ENCODE peak calls at places on chromosomes 4 and X, in four cellular contexts. Q is K562, N is GM12878, B is HL-60. F is an unnamed sample.

GRCh38 chrX:10158279-10158939 is 1.6 kb downstream of the CLCN4 start:
- DNase-seq in B (no peak), N (no peak), Q (no peak), F (no peak)

GRCh38 chr4:92050875-92051274 is 252.9 kb upstream of the GRID2 start:
- DNase-seq in B (no peak), Q (no peak), N (no peak), F (no peak)

GRCh38 chrX:69133561-69134542 is 31.4 kb downstream of the PJA1 start:
- DNase-seq in B (no peak), Q (peak), N (no peak), F (no peak)

GRCh38 chr4:48112017-48112667 is 21.9 kb downstream of the TXK start:
- DNase-seq in N (no peak), B (no peak), Q (no peak), F (no peak)

GRCh38 chrX:131728295-131729145 is 184.6 kb downstream of the OR13H1 start:
- DNase-seq in N (peak), Q (no peak), B (no peak), F (no peak)

GRCh38 chr4:24809376-24809775 is 14.0 kb downstream of the SOD3 start:
- DNase-seq in N (no peak), B (no peak), Q (peak), F (no peak)

GRCh38 chr4:123871351-123871750 is 474.8 kb downstream of the SPRY1 start:
- DNase-seq in N (no peak), B (no peak), Q (no peak), F (no peak)

GRCh38 chrX:39636481-39636880 is 461.3 kb downstream of the BCOR start:
- DNase-seq in B (no peak), Q (no peak), N (no peak), F (no peak)

GRCh38 chrX:103453655-103454054 is 65.6 kb downstream of the RAB40A start:
- DNase-seq in N (no peak), B (no peak), Q (no peak), F (no peak)

GRCh38 chr4:54924891-54925290 is 200.5 kb downstream of the KDR start:
- DNase-seq in Q (no peak), N (no peak), B (no peak), F (no peak)

GRCh38 chr4:44415251-44415650 is 33.4 kb downstream of the KCTD8 start:
- DNase-seq in Q (no peak), N (no peak), B (no peak), F (no peak)

GRCh38 chr4:99305638-99306380 is 15.0 kb upstream of the ADH1A start:
- DNase-seq in Q (no peak), N (no peak), B (no peak), F (no peak)

GRCh38 chr4:147157860-147158701 is 212.4 kb upstream of the TTC29 start:
- DNase-seq in N (no peak), Q (no peak), B (no peak), F (no peak)

GRCh38 chr4:151990201-151990600 is 229.4 kb upstream of the GATB start:
- DNase-seq in Q (no peak), B (no peak), N (no peak), F (no peak)

GRCh38 chrX:2334237-2334636 is 166.5 kb downstream of the DHRSX start:
- DNase-seq in B (no peak), Q (no peak), N (no peak), F (no peak)

GRCh38 chr4:157012781-157013180 is 41.2 kb upstream of the PDGFC start:
- DNase-seq in Q (no peak), N (no peak), B (no peak), F (no peak)

GRCh38 chrX:17242470-17242869 is 132.5 kb upstream of the NHS start:
- DNase-seq in N (no peak), B (no peak), Q (peak), F (no peak)

GRCh38 chrX:97096385-97096784 is 212.7 kb downstream of the RPA4 start:
- DNase-seq in B (no peak), N (no peak), Q (no peak), F (no peak)

GRCh38 chrX:70878925-70879324 is 29.6 kb downstream of the TEX11 start:
- DNase-seq in B (no peak), Q (no peak), N (peak), F (no peak)

GRCh38 chr4:107094332-107094731 is 58.2 kb upstream of the DKK2 start:
- DNase-seq in N (no peak), Q (no peak), B (no peak), F (no peak)

GRCh38 chr4:52638717-52639116 is 20.4 kb downstream of the USP46 start:
- DNase-seq in Q (no peak), B (peak), N (no peak), F (no peak)

GRCh38 chr4:2166253-2166652 is 75.7 kb downstream of the HAUS3 start:
- DNase-seq in Q (no peak), B (no peak), N (no peak), F (no peak)

GRCh38 chrX:55710701-55711100 is 6.8 kb upstream of the RRAGB start:
- DNase-seq in B (no peak), Q (no peak), N (no peak), F (no peak)

GRCh38 chrX:69161371-69161770 is 3.9 kb downstream of the PJA1 start:
- DNase-seq in Q (no peak), B (no peak), N (no peak), F (no peak)

GRCh38 chrX:21734175-21734574 is 23.7 kb downstream of the SMPX start:
- DNase-seq in B (no peak), N (no peak), Q (no peak), F (no peak)

GRCh38 chr4:173528378-173529321 is 1.4 kb downstream of the HAND2 start:
- DNase-seq in Q (no peak), B (no peak), N (no peak), F (no peak)

GRCh38 chr4:92106816-92107215 is 196.9 kb upstream of the GRID2 start:
- DNase-seq in N (no peak), B (no peak), Q (no peak), F (no peak)

GRCh38 chr4:87103691-87104187 is 116.7 kb downstream of the KLHL8 start:
- DNase-seq in B (no peak), Q (no peak), N (no peak), F (no peak)

GRCh38 chr4:138910914-138911336 is 104.7 kb upstream of the NOCT start:
- DNase-seq in Q (peak), N (no peak), B (no peak), F (no peak)

GRCh38 chr4:154314248-154314647 is 177.4 kb downstream of the DCHS2 start:
- DNase-seq in Q (no peak), N (no peak), B (no peak), F (no peak)

GRCh38 chrX:100409316-100410082 is 574 bp downstream of the PCDH19 start:
- DNase-seq in N (no peak), Q (no peak), B (no peak), F (no peak)

GRCh38 chrX:112147206-112147605 is 64.6 kb upstream of the TRPC5 start:
- DNase-seq in Q (peak), B (no peak), N (no peak), F (no peak)

GRCh38 chrX:634306-634958 is 3.8 kb downstream of the SHOX start:
- DNase-seq in Q (no peak), N (no peak), B (no peak), F (no peak)

GRCh38 chrX:632391-633042 is 1.9 kb downstream of the SHOX start:
- DNase-seq in N (no peak), B (no peak), Q (no peak), F (no peak)

GRCh38 chrX:630922-631496 is 418 bp downstream of the SHOX start:
- DNase-seq in Q (no peak), B (no peak), N (no peak), F (no peak)

GRCh38 chrX:633655-634305 is 3.2 kb downstream of the SHOX start:
- DNase-seq in B (no peak), Q (no peak), N (no peak), F (no peak)

GRCh38 chrX:633043-633654 is 2.6 kb downstream of the SHOX start:
- DNase-seq in Q (no peak), N (no peak), B (no peak), F (no peak)
- TF ChIP-seq SPI1 in Q (no peak), N (no peak), B (no peak), F (no peak)

GRCh38 chr4:42464550-42465124 is 67.3 kb downstream of the SHISA3 start:
- DNase-seq in B (no peak), N (no peak), Q (no peak), F (no peak)

GRCh38 chr4:42454755-42455154 is 57.5 kb downstream of the SHISA3 start:
- DNase-seq in B (no peak), Q (no peak), N (no peak), F (no peak)

GRCh38 chr4:42458686-42459085 is 61.4 kb downstream of the SHISA3 start:
- DNase-seq in B (no peak), Q (no peak), N (no peak), F (no peak)

DNA sequence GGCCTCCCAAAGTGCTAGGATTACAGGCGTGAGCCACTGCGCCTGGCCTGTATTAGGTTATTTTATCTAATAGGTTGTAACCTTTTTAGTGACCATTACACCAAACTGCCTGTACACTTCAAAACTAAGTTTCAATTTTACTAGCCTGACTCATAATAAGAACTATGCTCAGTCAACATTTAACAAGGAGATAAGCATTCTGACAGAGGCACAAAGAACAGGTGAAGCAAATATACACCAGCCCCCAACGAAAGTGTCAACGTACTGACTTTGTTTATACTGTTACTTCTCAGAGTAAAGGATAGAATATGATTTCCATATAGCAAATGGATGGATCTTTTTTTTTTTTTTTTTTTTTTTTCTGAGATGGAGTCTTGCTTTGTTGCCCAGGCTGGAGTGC is 62.8 kb downstream of the SHISA3 start:
- DNase-seq in N (peak), Q (no peak), B (no peak), F (peak)
- TF ChIP-seq POLR2AphosphoS5 in N (no peak), Q (no peak), B (no peak), F (no peak)

GRCh38 chrX:138930546-138930945 is 219.0 kb upstream of the FGF13 start:
- DNase-seq in N (no peak), Q (peak), B (no peak), F (no peak)

GRCh38 chrX:138929905-138930304 is 218.4 kb upstream of the FGF13 start:
- DNase-seq in B (no peak), Q (peak), N (no peak), F (no peak)

GRCh38 chrX:138928737-138929459 is 217.4 kb upstream of the FGF13 start:
- DNase-seq in Q (peak), N (no peak), B (no peak), F (no peak)

GRCh38 chrX:138921031-138921430 is 209.5 kb upstream of the FGF13 start:
- DNase-seq in Q (no peak), N (no peak), B (no peak), F (no peak)

GRCh38 chrX:138925330-138925729 is 213.8 kb upstream of the FGF13 start:
- DNase-seq in N (no peak), B (peak), Q (peak), F (no peak)
- TF ChIP-seq SPI1 in N (no peak), B (no peak), Q (no peak), F (no peak)

GRCh38 chr4:184343400-184344177 is 125.9 kb upstream of the ENPP6 start:
- DNase-seq in B (no peak), Q (peak), N (peak), F (no peak)
- TF ChIP-seq POLR2AphosphoS5 in B (no peak), Q (no peak), N (peak), F (peak)

DNA sequence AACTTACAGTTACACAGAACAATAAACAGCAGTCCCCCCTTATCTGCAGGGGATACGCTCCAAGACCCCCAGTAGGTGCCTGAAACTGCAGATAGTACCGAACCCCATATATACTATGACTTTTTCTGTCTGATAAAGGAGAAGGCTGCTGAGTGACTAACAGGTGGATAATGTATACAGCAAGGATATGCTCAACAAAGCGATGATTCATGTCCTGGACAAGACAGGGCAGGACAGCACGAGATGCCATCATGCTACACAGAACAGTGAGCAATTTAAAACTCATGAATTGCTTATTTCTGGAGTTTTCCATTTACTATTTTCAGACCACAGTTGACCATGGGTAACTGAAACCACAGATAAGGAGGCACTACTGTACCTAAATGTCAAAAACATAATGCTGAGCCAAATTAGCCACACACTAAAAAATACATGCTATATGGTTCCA is 76.1 kb downstream of the MANBA start:
- DNase-seq in Q (peak), N (peak), B (no peak), F (no peak)
- TF ChIP-seq SPI1 in Q (no peak), N (no peak), B (no peak), F (no peak)

GRCh38 chr4:112082954-112083586 is 62.2 kb upstream of the FAM241A start:
- DNase-seq in Q (no peak), B (no peak), N (no peak), F (no peak)
- TF ChIP-seq POLR2AphosphoS5 in Q (no peak), B (no peak), N (no peak), F (no peak)

GRCh38 chr4:8043596-8043995 is 103.9 kb upstream of the AFAP1 start:
- DNase-seq in Q (no peak), B (no peak), N (no peak), F (no peak)
- TF ChIP-seq SPI1 in Q (no peak), B (no peak), N (no peak), F (no peak)

DNA sequence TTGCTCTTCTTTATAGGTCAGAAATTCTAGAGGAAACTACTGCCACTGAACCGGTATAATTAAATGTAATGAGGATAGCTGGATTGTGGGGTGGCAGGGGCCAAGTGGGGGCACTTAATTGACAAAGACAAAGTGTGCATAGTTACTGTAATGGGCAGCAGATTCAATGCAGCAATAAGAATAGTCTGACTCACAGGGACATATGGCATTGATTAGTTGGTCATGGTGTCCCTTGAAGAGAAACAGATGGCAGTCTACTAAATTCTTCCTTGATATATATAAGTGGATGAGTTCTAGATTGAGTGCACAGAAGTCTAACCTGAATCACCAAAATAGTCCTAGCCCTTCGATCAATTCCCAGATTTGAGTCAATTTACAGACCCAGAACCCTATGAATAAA is 31.5 kb downstream of the ETDC start:
- DNase-seq in N (no peak), Q (no peak), B (no peak), F (no peak)
- TF ChIP-seq POLR2AphosphoS5 in N (no peak), Q (no peak), B (no peak), F (no peak)

DNA sequence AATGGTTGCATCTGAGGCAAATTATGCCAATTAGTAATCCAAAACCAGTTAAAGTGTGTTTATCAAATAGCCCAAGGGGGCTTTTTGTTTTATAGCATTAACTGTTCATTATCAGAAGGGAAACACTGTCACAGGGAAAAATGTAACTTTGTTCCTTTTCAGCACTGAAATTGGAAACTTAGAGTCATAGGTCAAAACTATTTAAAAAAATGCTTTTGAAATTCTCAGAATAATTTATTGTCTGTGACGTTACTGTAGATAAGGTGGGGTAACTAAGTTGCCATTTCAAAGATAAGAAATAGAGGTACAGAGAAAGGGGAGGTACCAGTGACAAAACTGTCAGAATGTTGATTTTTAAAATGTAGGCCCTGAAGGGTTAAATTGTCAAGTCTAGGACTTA is 129.3 kb downstream of the AKAP4 start:
- DNase-seq in B (no peak), N (no peak), Q (no peak), F (no peak)
- TF ChIP-seq SPI1 in B (no peak), N (no peak), Q (no peak), F (no peak)

GRCh38 chr4:5713861-5714260 is 2.9 kb downstream of the EVC start:
- DNase-seq in Q (no peak), N (no peak), B (no peak), F (no peak)

GRCh38 chr4:5711479-5712184 is 631 bp downstream of the EVC start:
- DNase-seq in N (no peak), B (no peak), Q (no peak), F (no peak)

GRCh38 chr4:5710962-5711478 is at the start of gene EVC:
- DNase-seq in N (no peak), B (no peak), Q (peak), F (peak)

GRCh38 chr4:5712517-5712916 is 1.5 kb downstream of the EVC start:
- DNase-seq in Q (no peak), N (peak), B (no peak), F (no peak)

GRCh38 chr4:5712931-5713330 is 1.9 kb downstream of the EVC start:
- DNase-seq in B (no peak), N (no peak), Q (no peak), F (no peak)
- TF ChIP-seq POLR2AphosphoS5 in B (no peak), N (no peak), Q (no peak), F (no peak)

F was measured in GM12891.